ENCODE peak calls at places on chromosomes 12 and 14, in nine cellular contexts. K is WTC11, F is NCI-H1436 treated with DMSO at 0.1 percent for 48 hours, Q is cardiac fibroblast, H is HS-5, T is cardiac muscle cell, X is KG1, Y is OCI-M1, G is NCI-H2081 treated with DMSO at 0.1 percent for 48 hours. W is an unnamed sample.

GRCh38 chr14:98809792-98810191 is 462.2 kb downstream of the BCL11B start:
- DNase-seq in K (no peak), F (no peak), Q (no peak), H (no peak), T (no peak), X (no peak), Y (no peak), G (no peak), W (no peak)

GRCh38 chr12:54164402-54165145 is 24.2 kb downstream of the SMUG1 start:
- DNase-seq in K (peak; percentile 54), F (no peak), Q (no peak), H (no peak), T (no peak), X (no peak), Y (no peak), G (no peak), W (no peak)

GRCh38 chr14:37584211-37585100 is 10.6 kb downstream of the FOXA1 start:
- DNase-seq in K (peak; percentile 46), F (no peak), Q (no peak), H (no peak), T (no peak), X (no peak), Y (no peak), G (no peak), W (peak; percentile 29)

GRCh38 chr14:26323781-26324363 is 274.0 kb downstream of the NOVA1 start:
- DNase-seq in K (no peak), F (no peak), Q (no peak), H (no peak), T (peak; percentile 5), X (no peak), Y (no peak), G (no peak), W (no peak)

GRCh38 chr14:81371802-81372201 is 28.3 kb downstream of the STON2 start:
- DNase-seq in K (no peak), F (no peak), Q (no peak), H (no peak), T (no peak), X (no peak), Y (no peak), G (no peak), W (no peak)

GRCh38 chr12:115451151-115451784 is 767.3 kb upstream of the TBX3 start:
- DNase-seq in K (no peak), F (no peak), Q (no peak), H (no peak), T (no peak), X (no peak), Y (no peak), G (no peak), W (no peak)

GRCh38 chr12:113314121-113314529 is 20.8 kb downstream of the SLC8B1 start:
- DNase-seq in K (no peak), F (no peak), Q (no peak), H (no peak), T (peak; percentile 58), X (no peak), Y (no peak), G (no peak), W (no peak)

GRCh38 chr12:122847921-122848421 is 12.7 kb downstream of the HIP1R start:
- DNase-seq in K (no peak), F (no peak), Q (no peak), H (no peak), T (no peak), X (no peak), Y (no peak), G (no peak), W (no peak)

GRCh38 chr12:122987086-122987951 is 6.8 kb downstream of the ARL6IP4 start:
- DNase-seq in K (no peak), F (no peak), Q (no peak), H (no peak), T (no peak), X (no peak), Y (no peak), G (no peak), W (no peak)

GRCh38 chr12:96409734-96410133 is 9.5 kb upstream of the CDK17 start:
- DNase-seq in K (no peak), F (no peak), Q (no peak), H (no peak), T (no peak), X (no peak), Y (no peak), G (no peak), W (no peak)

GRCh38 chr12:12622418-12622817 is 10.7 kb downstream of the CREBL2 start:
- DNase-seq in K (no peak), F (no peak), Q (no peak), H (no peak), T (no peak), X (peak; percentile 11), Y (peak; percentile 17), G (no peak), W (no peak)

GRCh38 chr14:55430024-55430690 is 10.3 kb downstream of the TBPL2 start:
- DNase-seq in K (no peak), F (no peak), Q (peak; percentile 83), H (peak; percentile 35), T (peak; percentile 79), X (peak; percentile 21), Y (peak; percentile 77), G (peak; percentile 42), W (no peak)

GRCh38 chr12:16788888-16789790 is 183.2 kb upstream of the LMO3 start:
- DNase-seq in K (no peak), F (no peak), Q (no peak), H (no peak), T (no peak), X (no peak), Y (no peak), G (no peak), W (no peak)

GRCh38 chr12:41604830-41605229 is 416.7 kb downstream of the PDZRN4 start:
- DNase-seq in K (no peak), F (no peak), Q (no peak), H (no peak), T (peak; percentile 8), X (no peak), Y (peak; percentile 80), G (no peak), W (no peak)

GRCh38 chr14:70097576-70098256 is 91.0 kb downstream of the SLC8A3 start:
- DNase-seq in K (no peak), F (no peak), Q (no peak), H (no peak), T (no peak), X (no peak), Y (no peak), G (no peak), W (no peak)

GRCh38 chr12:34345801-34346200 is 323.5 kb downstream of the ALG10 start:
- DNase-seq in K (no peak), F (no peak), Q (no peak), H (no peak), T (no peak), X (no peak), Y (no peak), G (no peak), W (no peak)

GRCh38 chr12:51642286-51642685 is 51.3 kb downstream of the SCN8A start:
- DNase-seq in K (no peak), F (no peak), Q (no peak), H (no peak), T (no peak), X (no peak), Y (no peak), G (no peak), W (no peak)

GRCh38 chr12:132433641-132434395 is 56.1 kb upstream of the FBRSL1 start:
- DNase-seq in K (no peak), F (no peak), Q (no peak), H (no peak), T (no peak), X (no peak), Y (no peak), G (no peak), W (no peak)

GRCh38 chr12:56593909-56594621 is 36.1 kb downstream of the BAZ2A start:
- DNase-seq in K (peak; percentile 83), F (no peak), Q (peak; percentile 86), H (peak; percentile 48), T (peak; percentile 83), X (no peak), Y (peak; percentile 76), G (no peak), W (peak; percentile 39)

GRCh38 chr14:50061664-50062437 is 54.5 kb downstream of the VCPKMT start:
- DNase-seq in K (no peak), F (no peak), Q (peak; percentile 40), H (no peak), T (peak; percentile 41), X (peak; percentile 40), Y (peak; percentile 80), G (no peak), W (no peak)

GRCh38 chr12:84973026-84973425 is 60.4 kb upstream of the SLC6A15 start:
- DNase-seq in K (no peak), F (no peak), Q (no peak), H (no peak), T (no peak), X (no peak), Y (no peak), G (no peak), W (no peak)

GRCh38 chr12:92363295-92364146 is 217.9 kb upstream of the BTG1 start:
- DNase-seq in K (no peak), F (no peak), Q (peak; percentile 26), H (no peak), T (peak; percentile 48), X (peak; percentile 72), Y (peak; percentile 77), G (no peak), W (no peak)

GRCh38 chr12:58841058-58841798 is 79.1 kb downstream of the LRIG3 start:
- DNase-seq in K (peak; percentile 57), F (no peak), Q (no peak), H (no peak), T (no peak), X (no peak), Y (no peak), G (no peak), W (no peak)

GRCh38 chr12:49980501-49981158 is 7.9 kb downstream of the AQP6 start:
- DNase-seq in K (no peak), F (no peak), Q (no peak), H (no peak), T (no peak), X (no peak), Y (peak; percentile 57), G (no peak), W (no peak)